ENCODE peak calls at places on chromosome 1, in four cellular contexts. B is uterus, E is breast epithelium, G is tibial nerve. W is an unnamed sample.

GRCh38 chr1:164716992-164717703 is 158.2 kb downstream of the PBX1 start:
- DNase-seq in B (no peak), G (no peak), E (no peak), W (peak)

GRCh38 chr1:5747428-5748285 is 244.6 kb downstream of the NPHP4 start:
- DNase-seq in G (peak), E (no peak), B (no peak), W (no peak)

GRCh38 chr1:9776685-9777084 is 47.1 kb downstream of the CLSTN1 start:
- DNase-seq in B (no peak), E (no peak), G (no peak), W (no peak)

GRCh38 chr1:2534775-2535387 is 4.8 kb upstream of the HES5 start:
- DNase-seq in B (no peak), E (peak), G (no peak), W (peak)

GRCh38 chr1:234559152-234559916 is 50.6 kb downstream of the IRF2BP2 start:
- DNase-seq in B (peak), G (no peak), E (peak), W (no peak)

GRCh38 chr1:67773462-67773861 is 59.8 kb downstream of the GNG12 start:
- DNase-seq in E (no peak), G (no peak), B (no peak), W (no peak)

GRCh38 chr1:8384577-8384976 is 66.7 kb downstream of the SLC45A1 start:
- DNase-seq in G (no peak), B (peak), E (no peak), W (no peak)

GRCh38 chr1:189315035-189315927 is 1162.4 kb downstream of the BRINP3 start:
- DNase-seq in G (no peak), B (no peak), E (no peak), W (no peak)

GRCh38 chr1:69691179-69691578 is 123.5 kb downstream of the LRRC7 start:
- DNase-seq in B (no peak), G (no peak), E (no peak), W (no peak)

GRCh38 chr1:63912643-63913042 is 138.8 kb downstream of the ROR1 start:
- DNase-seq in B (no peak), E (no peak), G (no peak), W (no peak)

GRCh38 chr1:151944859-151945575 is 35.7 kb upstream of the THEM4 start:
- DNase-seq in G (no peak), B (no peak), E (no peak), W (no peak)

GRCh38 chr1:3736131-3736561 is 16.1 kb upstream of the CCDC27 start:
- DNase-seq in E (no peak), G (no peak), B (no peak), W (no peak)

GRCh38 chr1:3735683-3736070 is 16.6 kb upstream of the CCDC27 start:
- DNase-seq in E (no peak), G (no peak), B (no peak), W (no peak)

GRCh38 chr1:3735027-3735682 is 17.1 kb upstream of the CCDC27 start:
- DNase-seq in E (no peak), B (no peak), G (no peak), W (no peak)

GRCh38 chr1:3733603-3734591 is 18.4 kb upstream of the CCDC27 start:
- DNase-seq in G (no peak), E (no peak), B (no peak), W (no peak)

DNA sequence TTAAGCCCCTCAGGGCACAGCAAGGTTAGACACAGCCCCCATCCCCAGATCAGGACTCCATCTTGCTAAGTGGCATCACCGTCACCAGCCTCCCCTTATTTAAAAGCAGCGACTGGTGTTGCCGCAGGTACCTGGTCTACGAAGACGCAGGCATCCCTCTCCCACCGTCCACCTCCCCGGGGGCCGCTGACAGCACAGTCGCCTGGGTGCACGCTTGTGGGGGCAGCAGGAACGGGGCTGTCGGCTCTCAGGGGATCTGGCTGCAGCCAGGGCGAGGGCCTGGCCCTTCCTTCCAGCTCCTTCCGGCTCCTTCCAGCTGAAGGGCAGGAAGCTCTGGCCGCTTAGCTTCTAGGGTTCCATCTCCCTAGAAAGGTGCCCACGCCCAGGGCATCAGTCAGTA is 17.6 kb upstream of the CCDC27 start:
- DNase-seq in B (no peak), G (no peak), E (no peak), W (no peak)
- TF ChIP-seq POLR2A in B (no peak), G (no peak), E (no peak), W (no peak)

GRCh38 chr1:211258310-211258755 is 833 bp upstream of the RCOR3 start:
- DNase-seq in G (peak), B (peak), E (peak), W (peak)
- TF ChIP-seq POLR2A in G (no peak), B (no peak), E (no peak), W (no peak)

GRCh38 chr1:11294951-11295350 is 22.0 kb downstream of the UBIAD1 start:
- DNase-seq in B (no peak), E (no peak), G (no peak), W (no peak)
- TF ChIP-seq POLR2A in B (no peak), E (no peak), G (no peak), W (no peak)

GRCh38 chr1:92960395-92961130 is 699 bp downstream of the DIPK1A start:
- DNase-seq in G (no peak), B (peak), E (peak), W (peak)
- TF ChIP-seq POLR2A in G (peak), B (no peak), E (peak), W (no peak)

GRCh38 chr1:36160949-36161485 is 5.1 kb downstream of the MAP7D1 start:
- DNase-seq in G (peak), E (peak), B (peak), W (peak)
- TF ChIP-seq POLR2A in G (no peak), E (no peak), B (no peak), W (no peak)

GRCh38 chr1:51289676-51290488 is 40.5 kb downstream of the TTC39A start:
- DNase-seq in E (no peak), B (no peak), G (no peak), W (no peak)
- TF ChIP-seq POLR2A in E (no peak), B (no peak), G (no peak), W (no peak)

W was measured in H54.